ENCODE peak calls at places on chromosomes 5 and 9, in nine cellular contexts. O is cardiac fibroblast; I is cardiac muscle cell; M is posterior cingulate gyrus; B is small intestine; D is AG09319; L is adipocyte; U is M059J; C is activated CD4-positive, CD25-positive, alpha-beta regulatory T cell. J is an unnamed sample.

GRCh38 chr5:124655943-124656459 is 90.4 kb downstream of the ZNF608 start:
- DNase-seq in O (peak), I (no peak), M (no peak), B (peak), D (no peak), L (peak), U (peak), C (no peak), J (no peak)

GRCh38 chr9:97808972-97809371 is 44.1 kb upstream of the FOXE1 start:
- DNase-seq in O (peak), I (no peak), M (no peak), B (no peak), D (no peak), L (no peak), U (peak), C (no peak), J (no peak)

GRCh38 chr5:128974567-128974966 is 9.3 kb downstream of the SLC27A6 start:
- DNase-seq in O (no peak), I (no peak), M (no peak), B (no peak), D (no peak), L (no peak), U (no peak), C (no peak), J (no peak)

GRCh38 chr9:136409557-136410455 is 608 bp downstream of the ENTR1 start:
- DNase-seq in O (peak), I (peak), M (peak), B (peak), D (no peak), L (peak), U (peak), C (no peak), J (peak)

GRCh38 chr5:93925321-93925720 is 183.9 kb upstream of the POU5F2 start:
- DNase-seq in O (peak), I (no peak), M (no peak), B (no peak), D (no peak), L (no peak), U (peak), C (no peak), J (no peak)

GRCh38 chr5:115545065-115545882 is 699 bp upstream of the FEM1C start:
- DNase-seq in O (no peak), I (no peak), M (no peak), B (no peak), D (no peak), L (no peak), U (no peak), C (no peak), J (no peak)

GRCh38 chr5:172284275-172284971 is 859 bp upstream of the UBTD2 start:
- DNase-seq in O (peak), I (no peak), M (peak), B (peak), D (no peak), L (peak), U (peak), C (no peak), J (peak)

GRCh38 chr9:113388833-113389232 is 12.0 kb upstream of the HDHD3 start:
- DNase-seq in O (no peak), I (no peak), M (peak), B (peak), D (no peak), L (no peak), U (no peak), C (no peak), J (no peak)

GRCh38 chr9:6328103-6328502 is at the start of gene TPD52L3:
- DNase-seq in O (no peak), I (no peak), M (no peak), B (no peak), D (no peak), L (no peak), U (no peak), C (no peak), J (no peak)

GRCh38 chr5:34660444-34660843 is 4.3 kb downstream of the RAI14 start:
- DNase-seq in O (peak), I (no peak), M (no peak), B (no peak), D (peak), L (peak), U (peak), C (no peak), J (no peak)

GRCh38 chr9:128125575-128126354 is 1.8 kb downstream of the PTGES2 start:
- DNase-seq in O (no peak), I (no peak), M (peak), B (no peak), D (no peak), L (no peak), U (no peak), C (no peak), J (peak)

GRCh38 chr5:81202652-81203051 is 30.5 kb upstream of the CKMT2 start:
- DNase-seq in O (peak), I (no peak), M (no peak), B (no peak), D (no peak), L (peak), U (no peak), C (no peak), J (no peak)

GRCh38 chr5:176626876-176627236 is 3.5 kb downstream of the SNCB start:
- DNase-seq in O (no peak), I (no peak), M (peak), B (no peak), D (no peak), L (no peak), U (no peak), C (no peak), J (no peak)

GRCh38 chr5:149442563-149443182 is 63.6 kb upstream of the IL17B start:
- DNase-seq in O (peak), I (peak), M (peak), B (peak), D (no peak), L (peak), U (peak), C (peak), J (peak)

GRCh38 chr9:134050726-134051125 is 17.1 kb downstream of the BRD3 start:
- DNase-seq in O (no peak), I (no peak), M (no peak), B (no peak), D (no peak), L (no peak), U (no peak), C (no peak), J (no peak)

GRCh38 chr9:109248133-109248581 is 72.7 kb downstream of the EPB41L4B start:
- DNase-seq in O (peak), I (no peak), M (no peak), B (no peak), D (no peak), L (peak), U (peak), C (no peak), J (no peak)

GRCh38 chr5:110611817-110612216 is 114.7 kb downstream of the TMEM232 start:
- DNase-seq in O (no peak), I (no peak), M (no peak), B (no peak), D (no peak), L (no peak), U (no peak), C (no peak), J (no peak)

GRCh38 chr5:55072668-55073067 is 29.8 kb upstream of the GZMA start:
- DNase-seq in O (no peak), I (no peak), M (no peak), B (peak), D (no peak), L (no peak), U (peak), C (no peak), J (no peak)

GRCh38 chr5:16454686-16455085 is 10.9 kb downstream of the ZNF622 start:
- DNase-seq in O (peak), I (no peak), M (no peak), B (no peak), D (no peak), L (no peak), U (no peak), C (no peak), J (no peak)

GRCh38 chr5:160616712-160617497 is 195.2 kb downstream of the PTTG1 start:
- DNase-seq in O (no peak), I (no peak), M (no peak), B (no peak), D (no peak), L (no peak), U (no peak), C (no peak), J (no peak)

GRCh38 chr9:95109456-95109855 is 208.1 kb downstream of the FANCC start:
- DNase-seq in O (no peak), I (no peak), M (peak), B (no peak), D (no peak), L (no peak), U (no peak), C (no peak), J (peak)

GRCh38 chr9:114141553-114142548 is 13.5 kb upstream of the COL27A1 start:
- DNase-seq in O (peak), I (no peak), M (no peak), B (peak), D (peak), L (peak), U (no peak), C (no peak), J (no peak)

GRCh38 chr5:13477118-13477737 is 467.3 kb downstream of the DNAH5 start:
- DNase-seq in O (peak), I (no peak), M (no peak), B (no peak), D (no peak), L (no peak), U (peak), C (no peak), J (no peak)

GRCh38 chr5:156942064-156942463 is 21.0 kb downstream of the TIMD4 start:
- DNase-seq in O (no peak), I (no peak), M (no peak), B (no peak), D (no peak), L (no peak), U (no peak), C (no peak), J (no peak)

GRCh38 chr9:5553211-5553610 is 42.9 kb downstream of the PDCD1LG2 start:
- DNase-seq in O (peak), I (no peak), M (no peak), B (no peak), D (no peak), L (peak), U (peak), C (no peak), J (no peak)

GRCh38 chr9:100352727-100353505 is at the start of gene TEX10:
- DNase-seq in O (peak), I (peak), M (peak), B (peak), D (peak), L (peak), U (peak), C (peak), J (peak)

GRCh38 chr9:135857371-135857786 is 50.0 kb downstream of the CAMSAP1 start:
- DNase-seq in O (peak), I (no peak), M (no peak), B (no peak), D (no peak), L (peak), U (peak), C (no peak), J (no peak)